ENCODE peak calls at places on chromosomes 7 and 10, in eight cellular contexts. Y, D, O, V, X, P, N and F are unnamed samples.

GRCh38 chr10:17802966-17803365 is 6.2 kb upstream of the MRC1 start:
- DNase-seq in Y (no peak), D (no peak), O (peak), V (no peak), X (no peak), P (no peak), N (no peak), F (no peak)

GRCh38 chr10:17841055-17841454 is 31.9 kb downstream of the MRC1 start:
- DNase-seq in Y (no peak), D (no peak), O (peak), V (peak), X (no peak), P (no peak), N (no peak), F (no peak)

GRCh38 chr7:123864438-123864837 is 19.5 kb downstream of the HYAL4 start:
- DNase-seq in Y (no peak), D (no peak), O (no peak), V (no peak), X (no peak), P (peak), N (no peak), F (no peak)

GRCh38 chr7:33554046-33554445 is 351.3 kb upstream of the BMPER start:
- DNase-seq in Y (no peak), D (no peak), O (peak), V (peak), X (no peak), P (no peak), N (peak), F (no peak)

GRCh38 chr7:192701-193536 is 548 bp downstream of the FAM20C start:
- DNase-seq in Y (peak), D (no peak), O (no peak), V (peak), X (peak), P (peak), N (no peak), F (peak)

GRCh38 chr7:44911911-44912310 is 26.6 kb upstream of the PURB start:
- DNase-seq in Y (no peak), D (peak), O (no peak), V (no peak), X (peak), P (no peak), N (no peak), F (no peak)

GRCh38 chr7:74365320-74366022 is 76.3 kb downstream of the CLIP2 start:
- DNase-seq in Y (no peak), D (peak), O (peak), V (peak), X (peak), P (peak), N (no peak), F (peak)

GRCh38 chr10:19702215-19702614 is 114.0 kb upstream of the PLXDC2 start:
- DNase-seq in Y (no peak), D (no peak), O (peak), V (peak), X (no peak), P (no peak), N (no peak), F (no peak)

GRCh38 chr10:114571316-114571999 is 86.6 kb downstream of the ABLIM1 start:
- DNase-seq in Y (no peak), D (peak), O (no peak), V (no peak), X (no peak), P (no peak), N (no peak), F (no peak)

GRCh38 chr10:133278577-133279265 is 2.1 kb upstream of the ADAM8 start:
- DNase-seq in Y (peak), D (no peak), O (peak), V (peak), X (no peak), P (peak), N (no peak), F (no peak)

GRCh38 chr7:9241826-9242225 is 808.4 kb downstream of the NXPH1 start:
- DNase-seq in Y (no peak), D (no peak), O (no peak), V (no peak), X (no peak), P (peak), N (no peak), F (no peak)

GRCh38 chr7:74542558-74543117 is 88.9 kb downstream of the GTF2IRD1 start:
- DNase-seq in Y (no peak), D (no peak), O (peak), V (no peak), X (peak), P (no peak), N (no peak), F (peak)

GRCh38 chr10:59362991-59363390 is 642 bp upstream of the FAM13C start:
- DNase-seq in Y (peak), D (peak), O (peak), V (peak), X (peak), P (peak), N (no peak), F (peak)
- H3K4me3 ChIP-seq in Y (peak), D (peak), O (peak), V (peak), X (peak), P (peak), N (no peak), F (peak)

GRCh38 chr7:154698726-154699291 is 304.1 kb downstream of the PAXIP1 start:
- DNase-seq in Y (no peak), D (no peak), O (peak), V (no peak), X (no peak), P (peak), N (no peak), F (no peak)
- TF ChIP-seq CTCF in Y (peak), D (no peak), O (no peak), V (no peak), X (peak), P (no peak), N (no peak), F (peak)

DNA sequence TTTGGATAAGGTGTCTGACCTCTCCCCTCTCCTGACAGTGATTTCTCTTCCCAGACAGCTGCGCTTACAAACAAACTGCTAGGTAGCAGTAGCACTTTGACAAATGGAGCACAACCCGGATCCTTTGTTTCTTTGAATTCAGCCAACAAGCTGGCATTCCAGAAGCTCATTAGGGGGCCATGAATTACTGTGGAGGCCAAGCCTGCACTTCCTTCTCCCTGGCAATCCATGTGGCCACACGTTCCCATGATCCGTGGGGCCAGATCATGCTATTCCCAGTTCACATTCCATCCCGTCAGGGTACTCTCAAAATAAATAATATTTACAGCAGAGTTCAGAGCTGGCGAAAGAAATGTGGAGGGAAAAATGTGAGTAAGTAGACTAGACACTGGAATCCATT is 172.4 kb downstream of the PRPF18 start:
- DNase-seq in Y (peak), D (no peak), O (peak), V (peak), X (no peak), P (no peak), N (no peak), F (no peak)
- H3K4me3 ChIP-seq in Y (no peak), D (no peak), O (no peak), V (no peak), X (no peak), P (no peak), N (no peak), F (no peak)

GRCh38 chr7:86470763-86471162 is 172.9 kb upstream of the GRM3 start:
- DNase-seq in Y (no peak), D (no peak), O (no peak), V (no peak), X (no peak), P (no peak), N (no peak), F (no peak)

GRCh38 chr7:86469680-86470295 is 173.9 kb upstream of the GRM3 start:
- DNase-seq in Y (peak), D (no peak), O (peak), V (peak), X (no peak), P (peak), N (no peak), F (peak)
- TF ChIP-seq CTCF in Y (peak), D (peak), O (peak), V (peak), X (peak), P (peak), N (peak), F (peak)

GRCh38 chr7:42227523-42227922 is 9.5 kb downstream of the GLI3 start:
- DNase-seq in Y (no peak), D (no peak), O (no peak), V (no peak), X (no peak), P (peak), N (no peak), F (no peak)
- H3K4me3 ChIP-seq in Y (peak), D (peak), O (peak), V (peak), X (no peak), P (peak), N (no peak), F (no peak)

GRCh38 chr10:58414270-58415041 is 29.2 kb downstream of the TFAM start:
- DNase-seq in Y (no peak), D (no peak), O (peak), V (peak), X (no peak), P (peak), N (peak), F (no peak)
- TF ChIP-seq CTCF in Y (peak), D (no peak), O (peak), V (peak), X (peak), P (peak), N (peak), F (peak)